ENCODE peak calls at places on chromosomes 12 and 14, in nine cellular contexts. Q is NCI-H1105 treated with DMSO at 0.1 percent for 48 hours; N is HT1080; S is NCI-H460; L is activated CD8-positive, alpha-beta memory T cell treated with anti-CD3 and anti-CD28 coated beads for 24 hours; M is hypothalamus; B is anterior cingulate cortex; R is astrocyte of the spinal cord; K is RPMI7951. W is an unnamed sample.

GRCh38 chr12:12087693-12088034 is 16.9 kb downstream of the BCL2L14 start:
- DNase-seq in K (no peak), M (no peak), R (no peak), S (no peak), Q (no peak), B (no peak), L (peak), N (no peak), W (no peak)

GRCh38 chr14:32472512-32473472 is 143.7 kb downstream of the AKAP6 start:
- DNase-seq in R (peak), B (peak), S (no peak), Q (peak), K (peak), L (no peak), M (peak), N (peak), W (no peak)

GRCh38 chr14:28776482-28777266 is 10.1 kb downstream of the FOXG1 start:
- DNase-seq in N (no peak), L (no peak), Q (no peak), M (no peak), B (no peak), K (no peak), S (no peak), R (no peak), W (no peak)

GRCh38 chr12:49924847-49925246 is 21.1 kb upstream of the FAIM2 start:
- DNase-seq in N (no peak), B (no peak), M (no peak), Q (no peak), S (no peak), K (no peak), R (no peak), L (no peak), W (no peak)

GRCh38 chr14:100140452-100141132 is 18.9 kb downstream of the DEGS2 start:
- DNase-seq in N (no peak), Q (no peak), S (peak), K (peak), R (peak), L (no peak), M (no peak), B (no peak), W (peak)

GRCh38 chr14:90277581-90278198 is 21.3 kb downstream of the PSMC1 start:
- DNase-seq in B (no peak), N (no peak), Q (no peak), M (no peak), K (no peak), R (no peak), L (peak), S (no peak), W (no peak)

GRCh38 chr12:75087656-75088055 is 122.0 kb downstream of the KCNC2 start:
- DNase-seq in M (no peak), L (no peak), Q (no peak), N (peak), B (no peak), K (peak), R (no peak), S (no peak), W (peak)

GRCh38 chr12:12791756-12792346 is 6.4 kb downstream of the APOLD1 start:
- DNase-seq in B (no peak), R (peak), M (no peak), Q (peak), S (no peak), K (peak), L (no peak), N (no peak), W (no peak)

GRCh38 chr14:65000868-65001600 is 14.3 kb downstream of the FNTB start:
- DNase-seq in Q (no peak), N (no peak), L (no peak), K (peak), M (no peak), S (no peak), R (no peak), B (no peak), W (no peak)

GRCh38 chr12:105083551-105084105 is 630 bp downstream of the ALDH1L2 start:
- DNase-seq in Q (no peak), M (peak), S (peak), B (peak), R (peak), K (peak), N (no peak), L (peak), W (peak)

GRCh38 chr12:4027412-4027811 is 154.2 kb upstream of the PARP11 start:
- DNase-seq in M (no peak), S (no peak), R (no peak), Q (no peak), L (peak), N (no peak), K (peak), B (no peak), W (no peak)

GRCh38 chr12:5456906-5457305 is 25.0 kb downstream of the NTF3 start:
- DNase-seq in B (no peak), R (peak), N (peak), M (no peak), Q (no peak), K (peak), S (no peak), L (no peak), W (no peak)

GRCh38 chr12:57735952-57736742 is 2.4 kb downstream of the AGAP2 start:
- DNase-seq in Q (no peak), S (peak), L (no peak), R (no peak), N (peak), B (peak), M (peak), K (peak), W (peak)

GRCh38 chr12:100794441-100795192 is at the start of gene ANO4:
- DNase-seq in N (no peak), R (peak), L (no peak), B (peak), K (peak), Q (peak), S (no peak), M (peak), W (peak)

GRCh38 chr12:120164293-120164692 is 30.2 kb downstream of the GCN1 start:
- DNase-seq in B (no peak), M (no peak), R (no peak), K (no peak), L (no peak), S (no peak), Q (no peak), N (no peak), W (no peak)

GRCh38 chr12:75481774-75482173 is 1.2 kb downstream of the GLIPR1 start:
- DNase-seq in L (no peak), B (no peak), Q (no peak), R (peak), S (no peak), N (peak), K (peak), M (no peak), W (no peak)

GRCh38 chr12:50302686-50303085 is 19.4 kb upstream of the LIMA1 start:
- DNase-seq in B (no peak), K (peak), R (no peak), Q (no peak), L (no peak), S (no peak), N (peak), M (no peak), W (no peak)

GRCh38 chr14:103932791-103933490 is 4.7 kb downstream of the TDRD9 start:
- DNase-seq in B (no peak), R (no peak), M (no peak), S (no peak), K (no peak), L (no peak), Q (no peak), N (no peak), W (no peak)

GRCh38 chr12:15984097-15984800 is 73.1 kb downstream of the DERA start:
- DNase-seq in B (no peak), M (no peak), S (no peak), R (no peak), Q (no peak), K (no peak), L (no peak), N (no peak), W (no peak)

GRCh38 chr12:69779928-69780327 is 41.3 kb downstream of the RAB3IP start:
- DNase-seq in Q (peak), B (no peak), M (no peak), K (peak), R (peak), S (peak), N (peak), L (no peak), W (peak)

GRCh38 chr14:101217972-101218371 is 314.4 kb upstream of the RTL1 start:
- DNase-seq in S (no peak), L (no peak), R (no peak), K (no peak), B (no peak), Q (no peak), M (no peak), N (no peak), W (no peak)

GRCh38 chr14:100874411-100875091 is 29.0 kb downstream of the RTL1 start:
- DNase-seq in N (no peak), K (no peak), Q (no peak), R (no peak), L (no peak), M (no peak), B (no peak), S (no peak), W (no peak)

GRCh38 chr12:128792398-128792797 is 31.4 kb downstream of the SLC15A4 start:
- DNase-seq in R (no peak), M (no peak), Q (no peak), S (no peak), K (no peak), N (no peak), B (no peak), L (peak), W (no peak)

GRCh38 chr12:48883305-48884171 is 17.9 kb upstream of the RND1 start:
- DNase-seq in S (no peak), R (no peak), Q (no peak), K (peak), N (no peak), L (no peak), B (no peak), M (no peak), W (no peak)

GRCh38 chr12:68403296-68403695 is 71.1 kb upstream of the MDM1 start:
- DNase-seq in Q (no peak), K (no peak), M (no peak), B (no peak), R (no peak), L (no peak), N (peak), S (no peak), W (no peak)

GRCh38 chr12:29625359-29625953 is 128.0 kb upstream of the OVCH1 start:
- DNase-seq in R (no peak), L (no peak), K (no peak), B (no peak), N (no peak), Q (no peak), S (no peak), M (no peak), W (no peak)

GRCh38 chr14:55336161-55336560 is 64.9 kb downstream of the FBXO34 start:
- DNase-seq in L (no peak), S (no peak), N (no peak), B (no peak), R (peak), Q (no peak), M (no peak), K (peak), W (no peak)

GRCh38 chr12:77685112-77685511 is 145.6 kb upstream of the NAV3 start:
- DNase-seq in R (peak), K (peak), Q (peak), S (peak), N (peak), L (no peak), B (peak), M (peak), W (peak)

W was measured in nephron progenitor cell.